ENCODE peak calls at places on chromosomes 4 and X, in five cellular contexts. F, Q, R, B and C are unnamed samples.

GRCh38 chr4:71195932-71196331 is 142.9 kb upstream of the SLC4A4 start:
- DNase-seq in F (peak; percentile 4), R (peak; percentile 80), B (no peak), Q (peak; percentile 34), C (peak; percentile 82)

GRCh38 chrX:134177527-134177926 is 59.5 kb upstream of the CCDC160 start:
- DNase-seq in B (no peak), Q (no peak), F (no peak), R (no peak), C (no peak)

GRCh38 chr4:179007758-179008157 is 1565.5 kb upstream of the AGA start:
- DNase-seq in R (no peak), Q (peak; percentile 31), F (peak; percentile 18), B (no peak), C (no peak)

GRCh38 chrX:1778817-1779216 is 164.0 kb downstream of the ASMT start:
- DNase-seq in F (no peak), R (no peak), B (no peak), Q (no peak), C (no peak)

GRCh38 chr4:16617416-16617815 is 281.0 kb downstream of the LDB2 start:
- DNase-seq in Q (no peak), B (no peak), R (peak; percentile 84), F (no peak), C (no peak)

GRCh38 chr4:8736083-8736825 is 135.4 kb downstream of the HMX1 start:
- DNase-seq in F (no peak), B (no peak), R (no peak), Q (no peak), C (peak; percentile 8)

GRCh38 chrX:104419211-104419610 is 146.8 kb upstream of the IL1RAPL2 start:
- DNase-seq in B (no peak), F (no peak), R (no peak), Q (no peak), C (peak; percentile 54)

GRCh38 chrX:107902721-107903120 is 77.1 kb downstream of the MID2 start:
- DNase-seq in F (no peak), B (no peak), R (no peak), Q (no peak), C (no peak)

GRCh38 chrX:113950081-113950678 is 633.7 kb upstream of the HTR2C start:
- DNase-seq in Q (no peak), B (no peak), R (no peak), F (no peak), C (no peak)

GRCh38 chr4:71487324-71487677 is 148.5 kb downstream of the SLC4A4 start:
- DNase-seq in F (peak; percentile 17), B (no peak), R (peak; percentile 27), Q (no peak), C (no peak)

GRCh38 chrX:37905436-37906147 is 58.2 kb upstream of the DYNLT3 start:
- DNase-seq in F (peak; percentile 21), B (peak; percentile 67), R (peak; percentile 25), Q (peak; percentile 75), C (no peak)

GRCh38 chr4:8171941-8172924 is 13.6 kb upstream of the ABLIM2 start:
- DNase-seq in B (no peak), R (no peak), Q (no peak), F (no peak), C (no peak)

GRCh38 chr4:1384675-1385372 is 21.4 kb downstream of the NKX1-1 start:
- DNase-seq in R (no peak), F (no peak), B (no peak), Q (no peak), C (no peak)

GRCh38 chr4:83498187-83498586 is 13.3 kb upstream of the ABRAXAS1 start:
- DNase-seq in Q (no peak), F (no peak), R (no peak), B (no peak), C (no peak)

GRCh38 chr4:73341454-73341853 is 62.6 kb upstream of the ALB start:
- DNase-seq in Q (peak; percentile 59), R (peak; percentile 56), B (peak; percentile 53), F (peak; percentile 56), C (peak; percentile 69)

GRCh38 chr4:186840222-186840701 is 116.6 kb upstream of the FAT1 start:
- DNase-seq in B (no peak), F (no peak), Q (no peak), R (no peak), C (no peak)

GRCh38 chr4:153622778-153623240 is 61.3 kb upstream of the TLR2 start:
- DNase-seq in R (no peak), B (no peak), F (no peak), Q (no peak), C (no peak)

GRCh38 chrX:54043084-54043483 is 1.2 kb downstream of the PHF8 start:
- DNase-seq in Q (no peak), B (no peak), F (peak; percentile 2), R (peak; percentile 10), C (no peak)

GRCh38 chr4:385934-386707 is 48.5 kb downstream of the ZNF141 start:
- DNase-seq in B (no peak), Q (no peak), F (no peak), R (no peak), C (no peak)

GRCh38 chrX:70313503-70313902 is 23.6 kb downstream of the KIF4A start:
- DNase-seq in R (peak; percentile 19), Q (no peak), F (no peak), B (no peak), C (no peak)

GRCh38 chrX:33086886-33087285 is 124.5 kb downstream of the DMD start:
- DNase-seq in F (no peak), Q (no peak), R (no peak), B (no peak), C (peak; percentile 23)

GRCh38 chrX:1170243-1170642 is 42.2 kb downstream of the CRLF2 start:
- DNase-seq in B (peak; percentile 40), Q (no peak), F (no peak), R (no peak), C (peak; percentile 43)

GRCh38 chrX:56554870-56555269 is 8.6 kb upstream of the UBQLN2 start:
- DNase-seq in Q (no peak), R (no peak), F (no peak), B (no peak), C (no peak)

GRCh38 chr4:2353222-2354107 is 65.0 kb downstream of the ZFYVE28 start:
- DNase-seq in F (no peak), R (no peak), Q (peak; percentile 28), B (no peak), C (no peak)

GRCh38 chrX:340641-341423 is 22.2 kb upstream of the GTPBP6 start:
- DNase-seq in Q (no peak), F (no peak), R (no peak), B (peak; percentile 34), C (no peak)

GRCh38 chr4:131026771-131027170 is 1930.8 kb downstream of the C4orf33 start:
- DNase-seq in Q (no peak), F (no peak), B (no peak), R (no peak), C (no peak)
- H2BK12ac ChIP-seq in Q (no peak overlapping the region), F (no peak overlapping the region), B (no peak overlapping the region), R (no peak overlapping the region), C (no peak overlapping the region)

DNA sequence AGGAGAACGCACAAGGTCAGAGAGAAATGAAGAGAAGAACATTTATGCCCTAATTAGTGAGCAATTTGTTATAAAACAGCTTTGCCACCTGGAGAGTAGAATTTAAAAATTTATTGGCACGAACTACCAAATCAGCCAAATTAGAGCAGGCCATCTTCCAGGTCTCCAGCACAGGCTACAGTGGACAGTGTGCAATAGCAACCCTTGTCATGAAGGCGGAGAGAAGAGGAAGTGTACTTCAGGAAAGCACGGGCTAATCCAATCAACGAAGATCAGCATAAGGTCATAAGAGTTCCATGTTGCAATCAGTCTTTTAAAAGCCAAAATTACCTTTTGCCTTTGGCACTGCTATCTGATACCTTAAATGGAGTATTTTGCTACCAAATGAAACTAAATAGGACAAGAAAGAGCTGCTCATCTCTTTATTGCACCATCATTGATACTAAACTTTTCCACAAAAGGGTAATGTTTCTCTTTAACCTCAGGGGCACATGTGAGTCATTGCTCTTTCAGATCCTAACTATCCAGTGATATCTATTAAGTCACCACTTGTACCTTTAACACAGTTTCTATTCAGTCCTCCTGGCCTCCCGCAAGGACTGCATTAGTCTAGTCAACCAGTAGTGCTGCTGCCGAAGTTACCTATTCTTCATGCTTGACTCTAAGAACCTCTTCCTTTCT is 19.9 kb downstream of the ANK2 start:
- DNase-seq in F (no peak), B (no peak), R (peak; percentile 69), Q (no peak), C (no peak)
- H2BK12ac ChIP-seq in F (no peak overlapping the region), B (no peak overlapping the region), R (no peak overlapping the region), Q (no peak overlapping the region), C (no peak overlapping the region)

DNA sequence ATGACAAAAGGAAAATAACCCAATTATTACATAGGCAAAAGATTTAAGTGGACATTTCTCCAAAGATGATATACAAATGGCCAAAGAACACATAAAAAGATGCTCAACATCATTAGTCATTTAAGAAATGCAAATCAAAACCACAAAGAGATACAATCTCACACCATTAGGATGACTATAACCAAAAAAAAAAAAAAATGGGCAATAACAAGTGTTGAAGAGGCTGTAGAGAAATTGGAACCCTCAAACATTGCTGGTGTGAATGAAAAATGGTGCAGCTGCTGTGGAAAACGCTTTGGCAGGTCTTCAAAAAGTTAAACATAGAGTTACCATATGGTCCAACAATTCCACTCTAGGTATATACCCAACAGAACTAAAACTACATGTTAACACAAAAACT is 5.6 kb upstream of the PRDX4 start:
- DNase-seq in Q (no peak), B (no peak), R (no peak), F (no peak), C (no peak)
- H2BK12ac ChIP-seq in Q (no peak overlapping the region), B (no peak overlapping the region), R (no peak overlapping the region), F (no peak overlapping the region), C (no peak overlapping the region)

GRCh38 chr4:36165256-36166005 is 78.9 kb downstream of the ARAP2 start:
- DNase-seq in Q (no peak), R (peak; percentile 7), F (no peak), B (no peak), C (no peak)
- H2BK12ac ChIP-seq in Q (no peak overlapping the region), R (no peak overlapping the region), F (no peak overlapping the region), B (no peak overlapping the region), C (no peak overlapping the region)

DNA sequence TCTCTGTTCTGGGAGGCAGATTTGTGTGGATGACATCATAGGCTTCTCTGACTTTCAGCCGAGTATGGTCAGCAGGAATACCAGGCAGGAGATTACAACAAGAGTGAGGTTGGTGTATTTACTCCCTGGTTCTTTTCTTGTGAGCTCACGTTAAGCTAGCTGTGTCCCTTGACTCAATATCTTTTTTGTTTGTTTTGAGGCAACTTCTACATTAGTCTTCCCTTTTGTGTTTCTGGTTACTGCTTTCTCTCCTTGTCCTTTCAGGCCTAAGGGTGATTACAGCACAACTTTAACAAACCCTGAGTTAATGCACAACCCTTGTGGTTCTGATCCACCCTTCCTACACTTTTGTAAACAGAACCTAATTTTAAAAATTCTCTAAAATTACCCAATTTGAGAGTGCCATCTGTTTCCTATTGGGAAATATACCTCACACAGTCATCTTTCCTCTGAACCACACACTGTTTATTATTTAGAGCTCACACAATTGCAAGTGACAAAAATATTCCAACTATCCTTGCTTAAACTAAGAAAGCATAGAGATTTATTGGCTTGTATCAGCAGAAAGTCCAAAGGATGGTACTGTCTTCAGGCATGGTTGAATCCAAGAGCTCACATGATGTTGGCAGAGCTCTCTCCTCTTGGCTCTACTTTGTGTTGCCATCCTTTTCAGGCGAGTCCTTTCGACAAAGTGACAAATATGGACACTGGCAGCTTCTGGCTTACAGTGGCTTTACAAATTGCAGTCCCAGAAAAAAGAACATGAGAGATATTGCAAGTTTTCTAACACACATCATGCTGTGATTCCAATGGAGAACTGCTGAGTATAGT is 150.5 kb upstream of the DDIT4L start:
- DNase-seq in R (peak; percentile 71), F (no peak), B (no peak), Q (no peak), C (no peak)
- H2BK12ac ChIP-seq in R (no peak overlapping the region), F (no peak overlapping the region), B (no peak overlapping the region), Q (no peak overlapping the region), C (no peak overlapping the region)